ENCODE peak calls at places on chromosome 1, in seven cellular contexts. R is spleen, A is uterus, Q is GM23338, E is mesenchymal stem cell, K is psoas muscle, I is fibroblast of lung. Y is an unnamed sample. For H3K36me3, the result is how much of the 10 kb centered on the place peaks cover.

GRCh38 chr1:83999316-83999819 is 436 bp upstream of the TTLL7 start:
- DNase-seq in I (peak), K (peak), R (peak), E (peak), Q (peak), A (peak), Y (peak)

GRCh38 chr1:25794325-25794724 is 5.7 kb upstream of the SELENON start:
- DNase-seq in I (no peak), R (no peak), A (no peak), K (no peak), E (peak), Q (no peak), Y (peak)

GRCh38 chr1:24540051-24540905 is 15.6 kb upstream of the NCMAP start:
- DNase-seq in K (no peak), E (peak), I (no peak), R (no peak), A (no peak), Q (no peak), Y (no peak)

GRCh38 chr1:36612881-36613280 is 130.2 kb upstream of the CSF3R start:
- DNase-seq in I (no peak), E (no peak), K (no peak), Q (peak), A (no peak), R (no peak), Y (no peak)

GRCh38 chr1:161068306-161069200 is 1.1 kb downstream of the ARHGAP30 start:
- DNase-seq in K (peak), Q (peak), R (peak), I (no peak), A (no peak), E (no peak), Y (no peak)

GRCh38 chr1:36457691-36458090 is 6.5 kb downstream of the MRPS15 start:
- DNase-seq in Q (no peak), R (peak), I (no peak), E (peak), K (no peak), A (no peak), Y (no peak)

GRCh38 chr1:192183788-192184187 is 25.5 kb downstream of the RGS18 start:
- DNase-seq in R (no peak), E (no peak), K (no peak), I (no peak), Q (no peak), A (no peak), Y (no peak)

GRCh38 chr1:51302270-51302669 is 28.1 kb downstream of the TTC39A start:
- DNase-seq in I (no peak), A (no peak), E (no peak), Q (no peak), K (no peak), R (peak), Y (no peak)

GRCh38 chr1:69441496-69441895 is 126.2 kb upstream of the LRRC7 start:
- DNase-seq in E (no peak), I (no peak), A (no peak), K (no peak), Q (no peak), R (no peak), Y (no peak)

GRCh38 chr1:178821134-178821866 is 49.6 kb downstream of the ANGPTL1 start:
- DNase-seq in A (no peak), Q (no peak), K (no peak), R (no peak), I (no peak), E (no peak), Y (no peak)

GRCh38 chr1:56575865-56576264 is 3.5 kb downstream of the PLPP3 start:
- DNase-seq in I (no peak), Q (no peak), R (no peak), A (no peak), K (no peak), E (no peak), Y (no peak)

GRCh38 chr1:56578664-56578962 is 750 bp downstream of the PLPP3 start:
- DNase-seq in E (no peak), K (no peak), A (no peak), Q (no peak), R (no peak), I (no peak), Y (no peak)

GRCh38 chr1:56577859-56578663 is 1.3 kb downstream of the PLPP3 start:
- DNase-seq in R (peak), A (peak), Q (peak), E (peak), I (peak), K (peak), Y (no peak)

GRCh38 chr1:56578963-56579875 is at the start of gene PLPP3:
- DNase-seq in Q (peak), R (peak), A (peak), E (peak), I (peak), K (peak), Y (no peak)

GRCh38 chr1:56576880-56577858 is 2.2 kb downstream of the PLPP3 start:
- DNase-seq in K (no peak), A (no peak), I (peak), R (no peak), Q (peak), E (peak), Y (no peak)
- H3K27ac ChIP-seq in K (peak), A (peak), I (peak), R (peak), Q (peak), E (no peak), Y (no peak)

DNA sequence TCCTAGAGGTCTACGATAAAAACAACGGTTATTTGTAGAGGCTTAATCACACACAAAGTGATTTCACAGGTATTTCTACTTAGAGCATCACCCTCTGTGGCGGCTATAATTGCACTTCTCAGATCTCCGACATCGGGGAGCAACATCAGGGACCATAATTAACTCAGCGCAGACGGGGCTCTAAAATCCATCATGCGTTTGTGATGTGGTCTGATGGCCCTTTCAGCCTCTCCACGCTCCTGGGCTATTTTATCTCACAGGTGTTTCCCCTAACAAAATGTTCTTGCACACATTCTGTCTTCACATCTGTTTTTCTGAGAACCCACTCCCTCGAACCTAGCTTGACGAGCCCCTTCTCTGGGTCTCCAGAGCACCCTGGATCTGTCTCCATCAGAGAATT is 146.3 kb upstream of the DUSP10 start:
- DNase-seq in A (no peak), K (no peak), E (no peak), Q (no peak), I (no peak), R (no peak), Y (no peak)
- H3K4me3 ChIP-seq in A (no peak), K (no peak), E (no peak), Q (no peak), I (no peak), R (no peak), Y (no peak)

GRCh38 chr1:153939476-153939875 is 7.0 kb downstream of the DENND4B start:
- DNase-seq in I (no peak), R (peak), K (no peak), A (no peak), Q (no peak), E (no peak), Y (no peak)
- H3K36me3 ChIP-seq in I (under half), R (under half), K (half or more), A (under half), Q (under half), E (half or more), Y (under half)

GRCh38 chr1:32757213-32757895 is 54.8 kb upstream of the SYNC start:
- DNase-seq in E (no peak), K (no peak), I (no peak), A (no peak), Q (no peak), R (no peak), Y (peak)
- H3K27ac ChIP-seq in E (no peak), K (no peak), I (no peak), A (no peak), Q (peak), R (no peak), Y (no peak)

GRCh38 chr1:233111731-233112130 is 161.3 kb downstream of the NTPCR start:
- DNase-seq in Q (no peak), E (no peak), A (no peak), K (no peak), I (no peak), R (no peak), Y (no peak)

GRCh38 chr1:233109121-233109520 is 158.7 kb downstream of the NTPCR start:
- DNase-seq in Q (no peak), I (no peak), A (no peak), E (peak), K (no peak), R (no peak), Y (no peak)

GRCh38 chr1:233102381-233102780 is 152.0 kb downstream of the NTPCR start:
- DNase-seq in I (no peak), A (no peak), K (no peak), R (no peak), Q (no peak), E (no peak), Y (no peak)

GRCh38 chr1:233105225-233105624 is 154.8 kb downstream of the NTPCR start:
- DNase-seq in R (no peak), A (no peak), E (peak), Q (no peak), K (no peak), I (peak), Y (no peak)

DNA sequence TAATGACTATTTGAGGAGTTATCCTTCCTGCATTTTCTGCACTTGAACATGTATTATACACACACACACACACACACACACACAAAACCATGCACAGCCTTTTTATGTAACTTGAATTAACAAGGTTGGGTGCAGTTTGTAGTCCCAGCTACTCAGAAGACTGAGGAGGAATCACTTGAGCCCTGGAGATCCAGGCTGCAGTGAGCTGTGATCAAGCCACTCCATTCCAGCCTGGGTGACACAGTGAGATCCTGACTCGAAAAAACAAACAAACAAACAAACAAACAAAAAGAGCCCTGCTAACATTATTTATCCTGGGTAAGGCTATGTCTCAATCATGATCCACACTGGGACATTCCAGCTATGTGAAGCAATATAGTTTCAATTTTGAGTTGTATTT is 156.7 kb downstream of the NTPCR start:
- DNase-seq in A (no peak), K (no peak), E (peak), R (no peak), I (no peak), Q (no peak), Y (no peak)
- H3K4me3 ChIP-seq in A (no peak), K (no peak), E (no peak), R (no peak), I (no peak), Q (no peak), Y (no peak)

DNA sequence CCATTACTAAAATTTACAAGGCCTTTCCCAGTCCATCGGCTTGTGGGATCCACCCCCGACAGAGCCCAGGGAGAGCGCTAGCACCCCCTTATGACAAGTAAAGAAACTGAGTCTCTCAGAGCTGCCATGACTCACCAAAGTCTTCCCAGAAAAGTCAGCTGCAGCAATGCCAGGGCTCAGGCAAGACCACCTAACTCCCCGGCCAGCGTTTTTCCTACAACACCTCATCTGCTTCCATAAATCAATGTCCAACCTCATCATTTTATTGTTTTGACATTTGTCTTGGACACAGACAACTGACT is 15.0 kb downstream of the DHCR24 start:
- DNase-seq in Q (no peak), I (no peak), R (no peak), E (no peak), A (no peak), K (no peak), Y (no peak)
- H3K36me3 ChIP-seq in Q (half or more), I (under half), R (under half), E (half or more), A (under half), K (half or more), Y (under half)

GRCh38 chr1:240099329-240099728 is 7.6 kb downstream of the FMN2 start:
- DNase-seq in I (no peak), R (no peak), Q (no peak), A (no peak), K (no peak), E (no peak), Y (no peak)
- H3K27ac ChIP-seq in I (no peak), R (no peak), Q (no peak), A (no peak), K (no peak), E (peak), Y (no peak)

Y was measured in SJCRH30.